ENCODE peak calls at places on chromosomes 5 and 9, in nine cellular contexts. J is IMR-90, G is fibroblast of pulmonary artery, C is H9, V is type B pancreatic cell, Z is WERI-Rb-1, M is lung, S is progenitor cell of endocrine pancreas, R is GM20000. X is an unnamed sample.

GRCh38 chr5:171714851-171715250 is 70.8 kb upstream of the SMIM23 start:
- DNase-seq in R (no peak), M (peak), J (no peak), Z (no peak), S (no peak), V (peak), G (no peak), C (peak), X (no peak)

GRCh38 chr5:150075806-150076205 is 10.5 kb downstream of the CSF1R start:
- DNase-seq in R (peak), Z (no peak), C (no peak), M (no peak), V (peak), S (no peak), G (no peak), J (no peak), X (no peak)

GRCh38 chr5:103620851-103621547 is 58.4 kb upstream of the NUDT12 start:
- DNase-seq in V (no peak), G (no peak), R (no peak), J (no peak), Z (no peak), M (no peak), C (no peak), S (no peak), X (no peak)

GRCh38 chr9:3246231-3246630 is 279.6 kb downstream of the RFX3 start:
- DNase-seq in C (no peak), J (no peak), G (no peak), M (no peak), S (no peak), R (no peak), Z (peak), V (no peak), X (no peak)

GRCh38 chr9:116717150-116717549 is 30.0 kb downstream of the TRIM32 start:
- DNase-seq in V (no peak), C (no peak), G (no peak), R (no peak), Z (no peak), M (no peak), J (no peak), S (no peak), X (no peak)

GRCh38 chr5:41794478-41794877 is 75.7 kb downstream of the OXCT1 start:
- DNase-seq in M (no peak), J (peak), V (no peak), Z (no peak), R (no peak), G (peak), C (no peak), S (no peak), X (no peak)

GRCh38 chr5:122463221-122463620 is 151.2 kb downstream of the SNCAIP start:
- DNase-seq in G (peak), M (no peak), S (no peak), C (no peak), R (no peak), Z (no peak), J (peak), V (no peak), X (no peak)

GRCh38 chr5:115306011-115306530 is 9.6 kb upstream of the CCDC112 start:
- DNase-seq in Z (no peak), V (no peak), S (no peak), C (no peak), M (no peak), G (no peak), J (no peak), R (no peak), X (no peak)

GRCh38 chr9:127166651-127167524 is 44.5 kb upstream of the ANGPTL2 start:
- DNase-seq in M (no peak), V (no peak), C (peak), Z (peak), J (peak), G (no peak), S (no peak), R (peak), X (no peak)

GRCh38 chr9:4382722-4383317 is 83.0 kb upstream of the GLIS3 start:
- DNase-seq in R (peak), M (no peak), S (no peak), V (no peak), Z (no peak), J (peak), C (no peak), G (peak), X (no peak)

GRCh38 chr5:169265888-169266287 is 35.1 kb downstream of the SLIT3 start:
- DNase-seq in V (no peak), G (no peak), Z (no peak), J (peak), M (no peak), C (no peak), R (no peak), S (no peak), X (no peak)
- TF ChIP-seq CTCF in V (peak), G (peak), Z (peak), J (peak), M (no peak), C (peak), R (no peak), S (peak), X (no peak)

DNA sequence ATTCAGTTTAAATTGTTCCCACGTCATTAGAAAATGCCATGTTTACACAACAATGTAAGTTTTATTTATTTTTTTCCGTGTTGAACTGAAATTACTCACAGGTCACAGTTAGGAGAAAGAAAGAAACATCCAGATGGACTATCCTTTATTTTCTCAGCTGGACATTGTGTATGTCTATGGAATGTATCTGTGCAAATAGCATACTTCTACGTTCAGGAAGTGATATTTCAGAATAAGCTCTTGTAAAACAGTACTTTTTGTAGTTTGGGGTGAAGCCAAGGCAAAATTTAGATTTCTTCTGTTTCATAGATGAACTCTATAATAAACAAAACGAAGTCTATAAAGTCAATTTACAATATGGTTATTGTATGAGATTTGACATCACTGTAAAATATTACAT is 249.0 kb upstream of the ZNF608 start:
- DNase-seq in C (no peak), S (no peak), V (no peak), M (no peak), Z (no peak), R (no peak), J (peak), G (peak), X (no peak)
- TF ChIP-seq CTCF in C (no peak), S (no peak), V (no peak), M (no peak), Z (no peak), R (no peak), J (no peak), G (no peak), X (no peak)

GRCh38 chr9:13688990-13689600 is 409.6 kb upstream of the MPDZ start:
- DNase-seq in G (peak), R (no peak), J (no peak), M (no peak), C (no peak), Z (peak), S (no peak), V (no peak), X (no peak)
- TF ChIP-seq CTCF in G (peak), R (no peak), J (peak), M (no peak), C (peak), Z (peak), S (peak), V (peak), X (no peak)

GRCh38 chr9:90547896-90548295 is 94.7 kb downstream of the DIRAS2 start:
- DNase-seq in C (no peak), S (no peak), Z (no peak), G (no peak), R (no peak), V (no peak), M (no peak), J (no peak), X (no peak)
- TF ChIP-seq CTCF in C (peak), S (no peak), Z (peak), G (no peak), R (no peak), V (no peak), M (no peak), J (no peak), X (no peak)

GRCh38 chr5:8879248-8879647 is 666.6 kb downstream of the SEMA5A start:
- DNase-seq in C (no peak), V (no peak), S (no peak), J (no peak), M (no peak), G (no peak), Z (no peak), R (no peak), X (no peak)

GRCh38 chr5:8884029-8884428 is 661.8 kb downstream of the SEMA5A start:
- DNase-seq in R (no peak), M (no peak), S (no peak), J (no peak), C (no peak), G (no peak), Z (no peak), V (no peak), X (no peak)
- TF ChIP-seq CTCF in R (no peak), M (no peak), S (no peak), J (no peak), C (no peak), G (no peak), Z (no peak), V (no peak), X (no peak)

GRCh38 chr9:84394036-84394435 is 53.5 kb upstream of the SLC28A3 start:
- DNase-seq in R (no peak), S (no peak), Z (no peak), M (no peak), G (no peak), J (no peak), C (no peak), V (no peak), X (no peak)

GRCh38 chr9:84397151-84397728 is 56.7 kb upstream of the SLC28A3 start:
- DNase-seq in Z (peak), V (peak), R (peak), G (peak), C (peak), M (peak), S (peak), J (peak), X (no peak)

GRCh38 chr9:84387821-84388220 is 47.3 kb upstream of the SLC28A3 start:
- DNase-seq in R (no peak), V (no peak), Z (no peak), G (no peak), M (no peak), C (no peak), S (no peak), J (no peak), X (no peak)

GRCh38 chr9:84397822-84398221 is 57.3 kb upstream of the SLC28A3 start:
- DNase-seq in J (peak), Z (no peak), G (peak), S (no peak), M (no peak), R (no peak), C (no peak), V (no peak), X (no peak)

GRCh38 chr9:84393266-84393905 is 52.8 kb upstream of the SLC28A3 start:
- DNase-seq in G (no peak), V (no peak), S (no peak), Z (no peak), J (no peak), M (no peak), C (no peak), R (no peak), X (no peak)
- TF ChIP-seq CTCF in G (no peak), V (no peak), S (no peak), Z (peak), J (no peak), M (no peak), C (peak), R (no peak), X (no peak)

GRCh38 chr5:109844148-109844547 is 154.4 kb downstream of the MAN2A1 start:
- DNase-seq in J (peak), G (no peak), S (no peak), R (no peak), Z (no peak), C (no peak), V (no peak), M (no peak), X (no peak)
- TF ChIP-seq CTCF in J (peak), G (peak), S (peak), R (no peak), Z (no peak), C (peak), V (peak), M (no peak), X (no peak)

GRCh38 chr9:134325813-134326753 is at the start of gene RXRA:
- DNase-seq in V (peak), C (peak), M (peak), J (peak), Z (peak), G (peak), R (peak), S (peak), X (no peak)
- TF ChIP-seq CTCF in V (peak), C (peak), M (no peak), J (peak), Z (peak), G (no peak), R (no peak), S (peak), X (no peak)

X was measured in omental fat pad.